ENCODE peak calls at places on chromosome 4, in nine cellular contexts. W, J, U, E, R, T, X, N and O are unnamed samples.

GRCh38 chr4:55312491-55313101 is 33.4 kb upstream of the SRD5A3 start:
- DNase-seq in R (peak), J (no peak), N (peak), T (peak), X (no peak), U (peak), W (peak), E (no peak), O (peak)

GRCh38 chr4:132297346-132297745 is 851.7 kb upstream of the PCDH10 start:
- DNase-seq in U (no peak), W (no peak), J (no peak), R (no peak), X (no peak), N (no peak), T (no peak), E (no peak), O (no peak)

GRCh38 chr4:185792384-185793146 is 19.4 kb downstream of the SORBS2 start:
- DNase-seq in U (no peak), J (no peak), X (no peak), R (no peak), N (peak), E (no peak), T (peak), W (no peak), O (peak)

GRCh38 chr4:86626066-86626465 is 32.0 kb downstream of the PTPN13 start:
- DNase-seq in W (no peak), J (no peak), X (no peak), U (no peak), T (no peak), E (no peak), N (no peak), R (no peak), O (no peak)

GRCh38 chr4:176791591-176792347 is 953 bp downstream of the VEGFC start:
- DNase-seq in W (no peak), E (no peak), N (no peak), R (no peak), U (no peak), J (no peak), T (peak), X (peak), O (peak)

GRCh38 chr4:72430050-72430449 is 139.0 kb downstream of the ADAMTS3 start:
- DNase-seq in N (no peak), J (no peak), W (no peak), T (no peak), E (no peak), U (no peak), X (no peak), R (no peak), O (peak)

GRCh38 chr4:24564488-24564887 is 19.9 kb downstream of the DHX15 start:
- DNase-seq in T (no peak), E (no peak), W (no peak), J (no peak), X (no peak), U (no peak), R (no peak), N (no peak), O (peak)

GRCh38 chr4:1055721-1056590 is 44.5 kb downstream of the FGFRL1 start:
- DNase-seq in N (no peak), U (peak), R (peak), T (no peak), W (peak), E (peak), J (no peak), X (no peak), O (no peak)

GRCh38 chr4:55793479-55793878 is 26.1 kb upstream of the EXOC1L start:
- DNase-seq in R (no peak), T (no peak), J (no peak), X (peak), U (no peak), W (no peak), E (no peak), N (no peak), O (peak)

GRCh38 chr4:92090887-92091286 is 212.9 kb upstream of the GRID2 start:
- DNase-seq in X (no peak), J (no peak), R (no peak), W (no peak), E (no peak), T (no peak), U (no peak), N (no peak), O (no peak)

GRCh38 chr4:8267077-8267476 is 2.5 kb upstream of the HTRA3 start:
- DNase-seq in R (no peak), X (peak), T (no peak), J (no peak), E (no peak), U (peak), W (peak), N (no peak), O (peak)

GRCh38 chr4:4390046-4390445 is 3.1 kb downstream of the NSG1 start:
- DNase-seq in N (no peak), U (no peak), T (no peak), X (no peak), J (no peak), W (no peak), E (no peak), R (no peak), O (no peak)

GRCh38 chr4:139559095-139559490 is 3.1 kb upstream of the SETD7 start:
- DNase-seq in E (no peak), J (no peak), X (no peak), N (no peak), U (no peak), R (no peak), T (no peak), W (no peak), O (no peak)

GRCh38 chr4:73707918-73708577 is 32.3 kb upstream of the CXCL8 start:
- DNase-seq in X (no peak), N (peak), E (no peak), T (no peak), J (no peak), U (no peak), R (no peak), W (no peak), O (peak)

GRCh38 chr4:150321113-150321512 is 242.9 kb downstream of the DCLK2 start:
- DNase-seq in W (no peak), T (peak), N (no peak), J (no peak), U (no peak), R (no peak), E (no peak), X (no peak), O (no peak)

GRCh38 chr4:15438939-15439524 is 11.2 kb downstream of the C1QTNF7 start:
- DNase-seq in J (no peak), W (no peak), X (no peak), T (no peak), U (no peak), E (no peak), R (no peak), N (no peak), O (peak)

GRCh38 chr4:111633663-111634266 is 511.5 kb upstream of the FAM241A start:
- DNase-seq in N (no peak), U (no peak), T (no peak), E (no peak), X (no peak), R (no peak), J (no peak), W (no peak), O (no peak)

GRCh38 chr4:32470087-32470585 is 1750.0 kb downstream of the PCDH7 start:
- DNase-seq in W (no peak), X (no peak), E (no peak), U (no peak), N (no peak), T (no peak), R (no peak), J (no peak), O (no peak)

GRCh38 chr4:59553739-59554126 is 1646.4 kb upstream of the ADGRL3 start:
- DNase-seq in W (no peak), R (no peak), U (no peak), X (no peak), E (no peak), N (peak), T (no peak), J (no peak), O (peak)